ENCODE peak calls at places on chromosomes 3 and 15, in six cellular contexts. J is ovary; R is activated T-cell treated with anti-CD3 and anti-CD28 coated beads for 1 hour; C is RWPE1; L is stimulated activated CD4-positive, alpha-beta T cell treated with anti-CD3 and anti-CD28 coated beads, Interleukin-2, amount 100 ng/mL, for 48 hours; S is D341Med. Q is an unnamed sample.

GRCh38 chr15:80241508-80241907 is 10.5 kb downstream of the CTXND1 start:
- DNase-seq in J (no peak), R (no peak), C (no peak), L (no peak), S (no peak), Q (no peak)

GRCh38 chr3:106212658-106213222 is 343.9 kb upstream of the CBLB start:
- DNase-seq in J (no peak), R (no peak), C (no peak), L (no peak), S (no peak), Q (no peak)

GRCh38 chr3:140246578-140246977 is 311.6 kb downstream of the CLSTN2 start:
- DNase-seq in J (no peak), R (no peak), C (no peak), L (no peak), S (no peak), Q (no peak)

GRCh38 chr3:195385526-195385925 is 57.3 kb downstream of the ACAP2 start:
- DNase-seq in J (no peak), R (no peak), C (no peak), L (no peak), S (no peak), Q (no peak)

GRCh38 chr3:30263238-30263920 is 343.0 kb upstream of the TGFBR2 start:
- DNase-seq in J (no peak), R (no peak), C (no peak), L (no peak), S (no peak), Q (no peak)

GRCh38 chr3:15666277-15666676 is 64.7 kb downstream of the BTD start:
- DNase-seq in J (no peak), R (no peak), C (no peak), L (no peak), S (no peak), Q (no peak)

GRCh38 chr3:160677459-160677901 is 520 bp downstream of the ARL14 start:
- DNase-seq in J (no peak), R (no peak), C (no peak), L (no peak), S (no peak), Q (no peak)

GRCh38 chr15:71143373-71144310 is 28.4 kb downstream of the THSD4 start:
- DNase-seq in J (no peak), R (no peak), C (no peak), L (no peak), S (no peak), Q (no peak)

GRCh38 chr3:355622-356021 is 159.1 kb downstream of the CHL1 start:
- DNase-seq in J (peak; percentile 25), R (no peak), C (no peak), L (no peak), S (no peak), Q (no peak)

GRCh38 chr3:34635352-34635850 is 837.0 kb downstream of the PDCD6IP start:
- DNase-seq in J (no peak), R (no peak), C (no peak), L (no peak), S (no peak), Q (no peak)

GRCh38 chr3:10766049-10766705 is 49.9 kb upstream of the SLC6A11 start:
- DNase-seq in J (no peak), R (no peak), C (no peak), L (no peak), S (no peak), Q (no peak)

GRCh38 chr3:38637906-38638305 is 11.6 kb downstream of the SCN5A start:
- DNase-seq in J (no peak), R (no peak), C (no peak), L (no peak), S (no peak), Q (no peak)